ENCODE peak calls at places on chromosomes 6 and 20, in four cellular contexts. J is HepG2, G is K562, X is GM12878. L is an unnamed sample.

GRCh38 chr6:122609881-122610689 is at the start of gene PKIB:
- DNase-seq in J (peak), G (peak), X (no peak), L (peak)

GRCh38 chr20:61458146-61458746 is 206.2 kb downstream of the CDH4 start:
- DNase-seq in J (no peak), G (no peak), X (no peak), L (no peak)

GRCh38 chr20:1935696-1936366 is 40.6 kb downstream of the SIRPA start:
- DNase-seq in J (no peak), G (no peak), X (no peak), L (no peak)

GRCh38 chr6:124393536-124393935 is 568.7 kb upstream of the RNF217 start:
- DNase-seq in J (no peak), G (no peak), X (no peak), L (no peak)

GRCh38 chr6:3283641-3284435 is 25.1 kb downstream of the PSMG4 start:
- DNase-seq in J (no peak), G (no peak), X (no peak), L (peak)

GRCh38 chr6:112409311-112409710 is 62.2 kb downstream of the RFPL4B start:
- DNase-seq in J (no peak), G (no peak), X (no peak), L (no peak)

GRCh38 chr6:166308769-166309589 is 787 bp upstream of the PRR18 start:
- DNase-seq in J (peak), G (no peak), X (no peak), L (no peak)

GRCh38 chr6:148016013-148016412 is 326.6 kb upstream of the SASH1 start:
- DNase-seq in J (no peak), G (no peak), X (no peak), L (no peak)

GRCh38 chr20:37314617-37315292 is 25.3 kb downstream of the MANBAL start:
- DNase-seq in J (no peak), G (peak), X (no peak), L (no peak)

GRCh38 chr6:108752733-108753392 is 95.4 kb upstream of the ARMC2 start:
- DNase-seq in J (peak), G (no peak), X (no peak), L (no peak)

GRCh38 chr20:49868538-49868937 is 46.8 kb downstream of the SPATA2 start:
- DNase-seq in J (no peak), G (no peak), X (peak), L (no peak)

GRCh38 chr6:146857180-146857959 is 258.6 kb downstream of the ADGB start:
- DNase-seq in J (peak), G (peak), X (no peak), L (peak)

GRCh38 chr6:47407295-47408281 is 70.0 kb upstream of the CD2AP start:
- DNase-seq in J (no peak), G (no peak), X (no peak), L (no peak)

GRCh38 chr20:12358655-12359009 is 440.9 kb downstream of the BTBD3 start:
- DNase-seq in J (no peak), G (no peak), X (no peak), L (no peak)

GRCh38 chr20:33724439-33725094 is 4.5 kb upstream of the PXMP4 start:
- DNase-seq in J (peak), G (no peak), X (no peak), L (no peak)

GRCh38 chr20:53660947-53661381 is 67.3 kb upstream of the ZNF217 start:
- DNase-seq in J (no peak), G (no peak), X (no peak), L (no peak)

GRCh38 chr20:650281-650680 is 2.7 kb downstream of the SRXN1 start:
- DNase-seq in J (no peak), G (no peak), X (no peak), L (no peak)

GRCh38 chr20:652611-653109 is 340 bp downstream of the SRXN1 start:
- DNase-seq in J (no peak), G (no peak), X (no peak), L (no peak)

GRCh38 chr20:650954-651353 is 2.0 kb downstream of the SRXN1 start:
- DNase-seq in J (no peak), G (no peak), X (no peak), L (no peak)

GRCh38 chr20:653110-653589 is at the start of gene SRXN1:
- DNase-seq in J (peak), G (peak), X (peak), L (peak)

DNA sequence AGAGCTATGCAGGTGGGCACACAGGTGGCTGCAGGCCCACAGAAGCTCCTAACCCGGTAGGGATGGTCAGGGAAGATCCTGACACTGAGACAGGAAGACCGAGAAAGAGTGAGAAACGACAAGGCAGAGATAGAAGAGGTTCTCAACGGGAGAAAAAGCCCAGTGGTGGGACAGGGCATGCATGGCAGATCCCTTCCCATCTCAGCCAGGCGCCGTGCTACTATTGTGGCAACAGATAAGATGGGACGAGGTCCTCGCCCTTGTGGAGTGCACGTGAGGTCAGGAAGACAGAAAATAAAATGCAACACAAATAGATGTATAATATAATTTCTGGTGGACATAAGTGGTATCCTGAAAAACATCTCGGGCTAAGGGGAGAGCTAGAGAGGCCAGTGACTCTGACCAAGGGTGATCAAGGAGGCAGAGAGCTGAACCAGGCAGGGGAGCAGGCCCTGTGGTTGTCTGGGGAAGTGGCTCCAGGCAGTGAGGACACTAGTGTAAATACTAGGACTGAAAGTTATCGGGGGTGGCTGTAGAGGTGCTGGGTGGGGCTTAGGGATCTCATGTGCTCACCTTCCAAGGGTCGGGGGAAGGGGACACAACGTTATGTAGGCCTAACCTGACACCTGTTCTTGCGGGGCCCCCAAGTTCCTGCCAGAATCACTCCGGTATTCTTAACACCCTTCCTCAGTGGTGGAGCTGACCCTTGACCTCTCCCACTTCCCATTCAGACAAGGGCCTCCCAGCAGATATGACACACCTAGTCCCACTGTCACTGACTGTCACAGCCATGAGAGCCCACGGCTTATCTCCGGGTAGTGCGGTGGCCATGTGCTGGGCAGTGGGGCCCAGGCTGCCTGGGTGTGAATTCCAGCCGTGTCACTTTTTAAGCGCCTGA is 1.0 kb downstream of the SRXN1 start:
- DNase-seq in J (no peak), G (peak), X (no peak), L (no peak)
- TF ChIP-seq ETV6 in J (no peak), G (no peak), X (no peak), L (no peak)

GRCh38 chr6:157586476-157587126 is 205.6 kb downstream of the ZDHHC14 start:
- DNase-seq in J (peak), G (no peak), X (no peak), L (no peak)
- TF ChIP-seq ETV6 in J (no peak), G (no peak), X (no peak), L (no peak)

GRCh38 chr6:27611451-27611850 is 138.5 kb upstream of the ZNF184 start:
- DNase-seq in J (no peak), G (no peak), X (no peak), L (no peak)

GRCh38 chr6:27604986-27605385 is 132.1 kb upstream of the ZNF184 start:
- DNase-seq in J (no peak), G (peak), X (no peak), L (no peak)

GRCh38 chr6:27605401-27606342 is 132.8 kb upstream of the ZNF184 start:
- DNase-seq in J (peak), G (peak), X (no peak), L (peak)

DNA sequence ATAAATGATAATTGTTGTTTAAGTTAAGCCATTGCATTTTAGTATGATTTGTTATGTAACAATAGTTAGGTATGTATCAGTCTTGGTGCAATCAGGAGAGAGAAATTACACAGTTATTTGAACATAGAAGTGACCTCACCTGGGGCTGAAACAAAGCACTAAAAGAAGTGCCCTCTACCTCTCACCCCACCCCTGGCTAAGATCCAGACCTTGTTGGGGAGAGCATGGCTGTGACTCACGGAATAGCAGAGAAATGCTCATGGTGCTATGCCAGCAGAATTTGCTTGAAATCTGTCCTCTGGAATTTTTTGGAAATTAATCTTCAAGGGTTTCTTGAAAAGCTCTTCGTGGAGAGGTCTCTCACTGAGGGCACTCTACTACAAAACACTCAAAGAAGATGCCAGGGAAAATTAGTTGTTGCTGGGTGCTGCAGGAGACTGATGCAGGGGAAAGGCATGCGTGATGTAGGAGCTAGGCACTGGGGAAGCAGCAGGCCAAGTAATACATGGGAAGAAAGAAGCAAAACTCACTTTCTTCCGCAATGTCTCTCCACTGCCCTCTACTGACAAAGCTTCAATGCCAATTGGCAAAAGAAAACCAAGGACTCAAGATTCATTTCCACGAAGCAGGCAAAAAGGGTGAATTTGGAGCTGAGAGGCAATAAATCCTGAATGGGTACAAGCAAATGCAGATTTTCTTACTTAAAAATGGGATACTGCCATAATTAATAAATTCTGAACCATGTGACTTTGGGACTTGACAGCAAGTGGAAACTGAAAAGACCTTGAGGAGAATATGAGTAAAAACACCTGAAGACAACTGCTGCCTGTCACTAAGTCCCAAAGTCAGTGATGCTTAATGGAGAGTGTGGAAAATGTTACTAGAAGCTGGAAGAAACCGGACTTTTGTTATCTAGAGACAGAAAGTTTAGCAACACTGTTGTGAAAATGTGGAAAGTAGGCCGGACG is 136.3 kb upstream of the ZNF184 start:
- DNase-seq in J (peak), G (peak), X (peak), L (no peak)
- TF ChIP-seq ETV6 in J (no peak), G (no peak), X (no peak), L (no peak)

DNA sequence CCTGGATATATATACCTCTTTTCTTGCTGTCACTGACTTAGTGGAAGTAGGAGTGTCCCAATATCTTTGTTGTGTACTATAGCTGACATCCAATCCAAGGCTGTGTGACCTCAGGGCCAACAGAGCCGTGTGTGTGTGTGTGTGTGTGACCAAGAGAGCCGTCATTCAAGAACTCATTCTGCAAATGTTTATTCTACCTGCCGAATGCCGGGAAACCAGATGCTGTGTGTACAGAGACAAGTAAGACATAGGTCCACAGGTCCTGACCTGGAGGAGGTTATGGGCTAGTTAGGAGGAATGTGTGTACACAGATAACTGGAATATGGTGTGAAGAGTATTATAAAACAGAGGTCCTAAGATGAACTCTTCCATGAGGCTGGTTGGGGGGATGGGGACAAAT is 190.0 kb downstream of the DHX35 start:
- DNase-seq in J (peak), G (no peak), X (no peak), L (no peak)
- TF ChIP-seq ETV6 in J (no peak), G (no peak), X (no peak), L (no peak)

DNA sequence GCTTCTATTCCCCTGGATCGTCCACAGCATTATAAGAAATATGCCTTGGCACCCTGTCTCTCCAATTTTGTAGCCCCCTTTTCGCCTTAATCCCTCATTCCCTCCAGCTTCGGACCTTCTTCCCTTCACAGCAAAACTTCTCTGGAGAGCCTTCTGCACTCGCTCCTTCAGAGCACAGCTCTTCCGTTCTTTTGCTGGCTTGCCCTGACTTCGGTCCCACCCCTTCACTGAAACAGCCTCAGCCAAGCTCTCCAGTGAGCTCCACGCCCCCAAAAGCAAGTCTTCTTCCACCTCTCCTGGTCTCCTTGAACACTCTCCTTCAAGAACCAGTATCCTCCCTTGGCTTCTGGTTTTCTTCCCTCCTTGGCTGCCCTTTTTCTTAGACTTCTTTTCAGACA is 134.7 kb upstream of the RNF24 start:
- DNase-seq in J (no peak), G (no peak), X (no peak), L (no peak)
- TF ChIP-seq ETV6 in J (no peak), G (no peak), X (no peak), L (no peak)

GRCh38 chr6:116253505-116254296 is at the start of gene TSPYL4:
- DNase-seq in J (peak), G (peak), X (peak), L (peak)
- TF ChIP-seq ETV6 in J (peak), G (no peak), X (no peak), L (peak)

DNA sequence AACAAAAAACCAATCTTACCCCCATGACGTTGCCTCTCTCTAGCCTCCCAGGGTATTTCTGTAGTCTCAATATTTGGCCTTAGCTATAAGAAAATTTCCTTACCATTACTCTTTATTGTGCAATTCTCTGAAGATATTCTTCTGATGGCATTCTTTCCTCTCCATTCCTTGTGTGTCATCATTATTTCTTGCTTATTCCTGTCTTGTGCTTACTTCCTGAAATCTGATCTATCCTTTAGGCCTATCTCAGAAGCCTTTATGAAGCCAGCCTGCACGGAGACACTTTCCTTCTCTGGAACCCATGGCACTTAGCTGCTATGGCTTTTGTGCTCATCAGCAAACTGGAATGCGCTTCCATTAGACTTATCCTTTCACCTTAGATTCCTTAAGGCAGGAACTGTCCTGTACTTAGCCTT is 65.9 kb upstream of the DDR1 start:
- DNase-seq in J (no peak), G (no peak), X (no peak), L (no peak)
- TF ChIP-seq ETV6 in J (no peak), G (no peak), X (no peak), L (no peak)

GRCh38 chr6:57221936-57222683 is at the start of gene RAB23:
- DNase-seq in J (peak), G (peak), X (peak), L (peak)

GRCh38 chr6:57221191-57221935 is 744 bp downstream of the RAB23 start:
- DNase-seq in J (peak), G (peak), X (no peak), L (peak)

GRCh38 chr6:57226221-57226620 is 4.1 kb upstream of the RAB23 start:
- DNase-seq in J (no peak), G (no peak), X (no peak), L (no peak)

GRCh38 chr6:57222684-57223077 is 574 bp upstream of the RAB23 start:
- DNase-seq in J (no peak), G (no peak), X (no peak), L (no peak)

DNA sequence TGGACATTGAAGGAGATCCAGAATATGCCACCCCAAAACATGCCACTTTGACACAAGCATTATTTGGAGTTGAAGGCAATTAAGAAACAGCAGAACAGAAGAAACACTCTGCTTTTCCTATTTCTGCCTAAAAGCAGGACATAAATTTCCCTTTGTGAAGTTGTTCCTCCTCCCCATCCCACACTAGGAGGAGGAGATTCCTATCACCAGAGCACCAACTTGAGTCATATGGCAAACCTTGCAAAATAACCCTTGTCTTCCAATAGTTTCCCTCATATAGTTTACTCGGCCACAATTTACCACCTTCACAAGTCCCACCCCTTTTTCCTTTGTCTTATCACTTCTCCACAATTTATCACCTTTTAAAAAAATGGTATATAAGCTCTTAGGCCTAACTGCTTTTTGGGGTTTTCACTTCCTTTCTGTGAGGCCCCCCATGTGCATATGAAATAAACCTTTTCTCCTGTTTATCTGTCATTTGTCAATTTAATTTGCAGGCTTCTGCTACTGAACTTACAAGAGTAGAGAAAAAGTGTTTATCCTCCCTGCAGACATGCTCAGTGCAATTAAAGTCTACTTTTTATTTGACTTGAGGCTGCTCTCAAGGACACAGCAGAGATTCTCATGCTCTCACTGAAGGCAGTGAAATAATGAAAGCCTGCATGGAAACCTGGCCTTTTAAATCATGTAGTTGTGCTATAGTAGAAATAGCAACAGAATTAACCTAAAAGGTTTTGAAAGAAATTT is 2.8 kb upstream of the RAB23 start:
- DNase-seq in J (no peak), G (no peak), X (no peak), L (no peak)
- TF ChIP-seq ETV6 in J (no peak), G (no peak), X (no peak), L (no peak)

GRCh38 chr6:151276112-151276745 is 36.5 kb downstream of the AKAP12 start:
- DNase-seq in J (no peak), G (no peak), X (no peak), L (no peak)
- TF ChIP-seq ETV6 in J (no peak), G (no peak), X (no peak), L (no peak)

DNA sequence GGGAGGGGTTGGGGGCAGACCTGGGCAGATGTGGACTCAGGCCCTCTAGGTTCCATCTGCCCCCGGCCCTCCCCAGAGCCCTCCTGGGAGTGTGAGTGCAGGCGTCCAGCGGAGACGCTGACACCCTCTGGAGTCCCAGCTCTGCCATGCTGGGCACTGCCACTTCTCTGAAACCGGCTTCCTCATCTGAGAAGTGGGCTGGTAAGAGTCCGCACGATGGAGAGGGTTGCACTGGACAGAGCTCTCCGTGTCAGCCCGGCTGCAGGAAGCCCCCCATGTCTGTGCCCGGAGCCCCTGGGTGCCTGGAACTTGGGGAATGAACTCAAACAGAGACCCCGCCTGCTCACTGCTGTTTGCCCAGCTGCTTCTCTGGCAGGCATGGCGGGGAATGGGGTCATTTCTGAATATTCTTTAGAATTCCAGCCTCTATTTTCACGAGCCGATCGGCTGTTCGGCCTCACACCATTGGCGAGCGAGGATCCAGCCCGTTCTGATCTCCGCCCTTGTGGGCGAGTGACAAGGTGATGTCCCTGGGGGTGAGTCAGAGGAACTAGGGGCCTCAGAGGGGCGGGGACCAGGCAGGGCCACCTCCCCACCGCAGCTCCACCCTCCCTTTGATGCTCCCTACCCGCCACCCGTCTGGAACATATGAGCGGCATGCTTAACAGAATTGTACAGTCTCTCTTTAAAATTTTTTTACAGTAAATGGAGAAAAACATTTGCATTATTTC is 47.8 kb upstream of the GATA5 start:
- DNase-seq in J (peak), G (peak), X (no peak), L (peak)
- TF ChIP-seq ETV6 in J (no peak), G (no peak), X (no peak), L (no peak)

L was measured in WTC11.